ENCODE peak calls at places on chromosomes 13 and 19, in four cellular contexts. C is K562, J is GM12878, G is GM12891. M is an unnamed sample.

GRCh38 chr19:39998511-39998910 is 1.7 kb downstream of the ZNF546 start:
- DNase-seq in J (no peak), C (no peak), G (no peak), M (no peak)

GRCh38 chr13:27573265-27573664 is 47.1 kb downstream of the LNX2 start:
- DNase-seq in J (no peak), G (no peak), C (no peak), M (no peak)

GRCh38 chr19:8396563-8397203 is 6.5 kb downstream of the RAB11B start:
- DNase-seq in J (peak), G (peak), C (peak), M (peak)

GRCh38 chr13:95643471-95643813 is 1.1 kb downstream of the DZIP1 start:
- DNase-seq in J (no peak), G (no peak), C (no peak), M (no peak)

GRCh38 chr13:30034448-30034795 is 184.0 kb upstream of the UBL3 start:
- DNase-seq in C (no peak), J (no peak), G (no peak), M (no peak)

GRCh38 chr19:16772841-16773240 is 53.2 kb downstream of the NWD1 start:
- DNase-seq in G (no peak), C (no peak), J (no peak), M (no peak)

GRCh38 chr13:100789968-100790367 is 115.4 kb upstream of the TMTC4 start:
- DNase-seq in G (peak), C (no peak), J (no peak), M (no peak)

GRCh38 chr19:34306213-34306661 is 51.9 kb downstream of the GARRE1 start:
- DNase-seq in C (no peak), J (no peak), G (no peak), M (no peak)

GRCh38 chr19:35555301-35556005 is 8.0 kb downstream of the ATP4A start:
- DNase-seq in G (no peak), C (peak), J (no peak), M (no peak)

GRCh38 chr19:50723069-50723468 is at the start of gene CLEC11A:
- DNase-seq in G (no peak), C (no peak), J (no peak), M (peak)

GRCh38 chr13:114074671-114075315 is 57.6 kb downstream of the RASA3 start:
- DNase-seq in G (no peak), C (no peak), J (no peak), M (no peak)

GRCh38 chr19:7435602-7436001 is 53.2 kb downstream of the PEX11G start:
- DNase-seq in G (no peak), C (no peak), J (no peak), M (no peak)

GRCh38 chr13:74444877-74445479 is 310.8 kb upstream of the KLF12 start:
- DNase-seq in J (no peak), C (no peak), G (no peak), M (no peak)

GRCh38 chr19:46386996-46387712 is 26.2 kb downstream of the CCDC8 start:
- DNase-seq in G (no peak), J (no peak), C (no peak), M (no peak)

GRCh38 chr19:49427855-49428546 is 2.8 kb downstream of the GFY start:
- DNase-seq in G (no peak), C (peak), J (no peak), M (no peak)

GRCh38 chr19:52936151-52936957 is 13.1 kb upstream of the ZNF888 start:
- DNase-seq in J (peak), C (peak), G (no peak), M (no peak)

GRCh38 chr13:64871742-64872141 is 2358.4 kb downstream of the PCDH9 start:
- DNase-seq in J (no peak), G (no peak), C (no peak), M (no peak)

GRCh38 chr19:5212101-5212500 is 128.5 kb downstream of the PTPRS start:
- DNase-seq in J (no peak), C (no peak), G (no peak), M (no peak)

GRCh38 chr13:42883142-42883541 is 101.8 kb downstream of the FAM216B start:
- DNase-seq in G (no peak), J (no peak), C (no peak), M (no peak)

GRCh38 chr13:68190826-68191225 is 960.7 kb upstream of the PCDH9 start:
- DNase-seq in G (no peak), J (no peak), C (no peak), M (no peak)

GRCh38 chr19:5292453-5292842 is 48.2 kb downstream of the PTPRS start:
- DNase-seq in C (no peak), G (no peak), J (no peak), M (no peak)

GRCh38 chr19:41588497-41589209 is 12.7 kb downstream of the CEACAM21 start:
- DNase-seq in J (no peak), C (peak), G (no peak), M (peak)

GRCh38 chr19:45781282-45782161 is 768 bp downstream of the DMPK start:
- DNase-seq in J (no peak), G (no peak), C (no peak), M (no peak)

GRCh38 chr13:93525087-93525486 is 298.5 kb downstream of the GPC6 start:
- DNase-seq in J (no peak), G (no peak), C (no peak), M (no peak)

GRCh38 chr19:49983645-49984229 is 22.8 kb upstream of the SIGLEC11 start:
- DNase-seq in G (peak), C (peak), J (peak), M (peak)

GRCh38 chr13:106906431-106906996 is 338.6 kb upstream of the ARGLU1 start:
- DNase-seq in C (no peak), J (no peak), G (no peak), M (no peak)
- TF ChIP-seq SPI1 in C (no peak), J (no peak), G (no peak), M (no peak)

GRCh38 chr13:78610381-78610883 is 7.1 kb upstream of the POU4F1 start:
- DNase-seq in C (no peak), G (no peak), J (no peak), M (no peak)
- TF ChIP-seq SPI1 in C (no peak), G (no peak), J (no peak), M (no peak)

DNA sequence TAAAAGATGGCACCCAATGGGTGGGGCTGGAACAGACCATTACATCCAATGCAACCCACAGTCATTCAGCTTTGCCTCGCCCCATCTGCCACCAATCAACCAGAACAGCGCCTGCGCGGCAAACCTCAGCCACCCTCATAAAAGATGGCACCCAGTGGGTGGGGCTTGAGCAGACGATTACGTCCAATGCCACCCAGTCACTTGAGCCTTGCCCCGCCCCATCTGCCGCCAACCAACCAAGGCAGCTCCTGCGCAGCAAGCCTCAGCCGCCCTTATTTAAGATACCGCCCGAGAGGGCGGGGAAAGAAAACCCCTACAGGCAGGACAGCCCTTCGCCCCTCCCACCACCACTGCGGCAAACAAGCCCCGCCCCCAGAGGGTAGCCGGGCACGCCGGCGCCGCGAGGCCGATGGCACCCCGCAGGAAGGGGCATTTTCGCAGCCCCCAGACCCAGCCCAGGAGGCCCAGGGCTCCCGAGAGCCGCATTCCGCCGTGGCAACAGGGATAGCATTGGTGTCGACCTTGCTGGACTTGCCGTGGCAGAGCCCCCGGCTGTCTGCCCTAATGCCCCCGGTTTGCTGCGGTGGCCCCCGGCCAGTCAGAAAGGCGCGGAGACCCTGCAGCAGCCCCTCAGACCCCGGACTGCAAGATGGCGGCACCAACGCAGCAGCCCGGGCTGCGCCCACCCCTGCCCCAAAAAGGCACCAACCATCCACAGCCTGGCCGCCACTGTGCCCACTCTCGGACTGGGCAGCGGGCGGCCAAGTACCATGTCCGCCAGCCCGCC is 668 bp downstream of the PEG3 start:
- DNase-seq in J (no peak), C (no peak), G (no peak), M (peak)
- TF ChIP-seq SPI1 in J (no peak), C (no peak), G (no peak), M (no peak)

DNA sequence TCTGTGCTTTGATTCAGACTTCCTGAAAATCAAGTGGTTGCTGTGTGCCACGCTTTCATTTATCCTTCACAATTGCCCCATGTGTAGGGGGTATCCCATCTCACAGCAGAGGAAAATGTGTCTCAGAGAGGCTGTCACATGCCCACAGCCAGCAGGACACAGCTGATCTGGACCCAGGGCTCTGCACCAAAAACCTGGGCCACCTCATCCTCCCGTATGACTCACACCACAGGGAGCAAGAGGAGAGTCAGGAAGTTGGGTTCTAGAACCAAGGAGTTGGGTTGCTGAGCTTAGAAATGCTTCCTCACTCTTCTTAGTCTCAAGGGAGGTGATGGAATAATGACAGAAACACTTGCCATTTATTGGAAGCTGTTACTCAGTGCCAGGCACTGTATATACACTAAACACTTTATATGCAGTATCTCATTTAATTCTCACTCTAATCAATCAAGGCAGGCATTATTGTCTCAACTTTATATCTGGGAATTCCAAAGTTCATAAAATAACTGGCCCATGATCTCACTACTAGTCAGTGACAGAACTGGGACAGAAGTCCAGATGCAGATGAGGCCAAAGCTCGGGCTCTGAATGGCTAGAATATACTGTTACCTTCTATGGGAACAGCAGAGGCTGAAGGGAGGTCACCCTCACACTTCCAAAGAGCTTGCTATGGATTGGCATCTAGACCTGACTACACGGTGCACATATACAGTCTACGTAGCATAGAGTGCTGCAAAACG is 47.7 kb upstream of the ATP12A start:
- DNase-seq in C (no peak), G (no peak), J (no peak), M (no peak)
- TF ChIP-seq SPI1 in C (no peak), G (no peak), J (no peak), M (no peak)

GRCh38 chr13:46624353-46624752 is 71.4 kb downstream of the LRCH1 start:
- DNase-seq in C (no peak), G (no peak), J (no peak), M (no peak)

GRCh38 chr13:46624821-46625220 is 71.9 kb downstream of the LRCH1 start:
- DNase-seq in G (no peak), J (no peak), C (no peak), M (no peak)

GRCh38 chr13:46621133-46621532 is 68.2 kb downstream of the LRCH1 start:
- DNase-seq in C (no peak), G (no peak), J (no peak), M (no peak)

GRCh38 chr13:46622013-46622917 is 69.3 kb downstream of the LRCH1 start:
- DNase-seq in G (no peak), C (no peak), J (no peak), M (no peak)

DNA sequence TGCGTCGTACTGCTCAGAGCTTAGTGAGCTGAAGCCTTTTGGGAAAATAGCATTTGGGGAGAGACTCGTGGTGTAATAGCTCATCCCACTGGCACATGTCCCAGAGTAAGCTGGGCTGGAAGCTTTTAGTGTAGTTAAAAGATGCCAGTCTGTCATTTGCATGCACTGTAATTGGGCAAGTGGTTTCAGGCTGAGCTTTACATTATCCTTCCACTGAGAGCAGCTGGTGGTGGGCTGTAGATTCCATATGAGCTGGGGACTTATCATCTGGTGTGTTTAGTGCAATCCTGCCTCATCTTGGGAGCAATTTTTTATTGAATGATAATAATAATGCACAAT is 69.9 kb downstream of the LRCH1 start:
- DNase-seq in C (no peak), J (no peak), G (no peak), M (no peak)
- TF ChIP-seq SPI1 in C (no peak), J (no peak), G (no peak), M (no peak)

DNA sequence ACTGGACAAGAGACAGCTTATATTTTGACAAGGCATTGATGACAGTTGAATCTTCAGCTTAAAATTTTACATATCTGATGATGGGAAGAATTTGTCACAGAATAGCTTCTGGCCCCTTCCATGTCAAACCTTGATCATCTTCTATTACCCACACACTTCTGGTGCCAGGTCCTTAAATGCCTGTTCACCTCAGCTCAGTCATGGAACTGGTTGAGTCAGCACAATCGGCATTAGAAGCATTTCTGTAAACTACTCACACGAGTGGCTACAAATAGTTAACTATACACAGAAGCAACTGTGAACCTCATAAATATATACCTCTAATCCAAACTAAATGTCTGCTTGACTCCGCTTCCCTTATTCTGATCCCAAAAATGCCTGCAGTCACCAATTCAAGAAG is 161.2 kb downstream of the FOXO1 start:
- DNase-seq in C (no peak), J (no peak), G (no peak), M (no peak)
- TF ChIP-seq SPI1 in C (no peak), J (no peak), G (no peak), M (no peak)